ENCODE peak calls at places on chromosomes 3 and 15, in nine cellular contexts. U, B, A, X, O, R, C, K and W are unnamed samples.
A peak's percentile ranks its signal among the peaks of the same experiment; 100 is the strongest.

GRCh38 chr3:4320453-4320852 is 17.3 kb downstream of the SETMAR start:
- DNase-seq in U (no peak), B (no peak), A (no peak), X (no peak), O (no peak), R (no peak), C (no peak), K (no peak), W (peak; percentile 10)

GRCh38 chr3:190701096-190701532 is 161.4 kb downstream of the GMNC start:
- DNase-seq in U (no peak), B (no peak), A (no peak), X (peak; percentile 55), O (no peak), R (peak; percentile 65), C (no peak), K (no peak), W (peak; percentile 88)

GRCh38 chr3:196654691-196655090 is 15.2 kb downstream of the NRROS start:
- DNase-seq in U (no peak), B (no peak), A (no peak), X (no peak), O (no peak), R (no peak), C (no peak), K (no peak), W (no peak)

GRCh38 chr3:139906441-139906840 is 28.5 kb upstream of the CLSTN2 start:
- DNase-seq in U (no peak), B (no peak), A (no peak), X (no peak), O (no peak), R (no peak), C (no peak), K (no peak), W (no peak)

GRCh38 chr15:82174471-82174870 is 88.1 kb downstream of the EFL1 start:
- DNase-seq in U (no peak), B (no peak), A (no peak), X (no peak), O (no peak), R (no peak), C (no peak), K (no peak), W (no peak)

GRCh38 chr3:146100180-146100579 is 60.8 kb downstream of the PLOD2 start:
- DNase-seq in U (no peak), B (no peak), A (no peak), X (no peak), O (no peak), R (no peak), C (no peak), K (no peak), W (no peak)

GRCh38 chr3:107662586-107662985 is 139.8 kb downstream of the BBX start:
- DNase-seq in U (no peak), B (no peak), A (no peak), X (no peak), O (no peak), R (no peak), C (no peak), K (no peak), W (no peak)

GRCh38 chr3:194472290-194472920 is 14.4 kb downstream of the ATP13A3 start:
- DNase-seq in U (peak; percentile 48), B (no peak), A (no peak), X (peak; percentile 83), O (no peak), R (no peak), C (no peak), K (no peak), W (peak; percentile 73)

GRCh38 chr3:129793356-129793755 is 100.2 kb downstream of the TMCC1 start:
- DNase-seq in U (no peak), B (no peak), A (no peak), X (no peak), O (no peak), R (no peak), C (no peak), K (no peak), W (no peak)

GRCh38 chr3:126465928-126466564 is 9.6 kb downstream of the ZXDC start:
- DNase-seq in U (no peak), B (no peak), A (peak; percentile 71), X (no peak), O (peak; percentile 68), R (no peak), C (no peak), K (peak; percentile 26), W (no peak)
- H3K36me3 ChIP-seq in U (peaks cover 79% of the 10 kb centered on the region), B (peaks cover 97% of the 10 kb centered on the region), A (peaks cover 13% of the 10 kb centered on the region), X (peaks cover 14% of the 10 kb centered on the region), O (peaks cover 94% of the 10 kb centered on the region), R (peaks cover 92% of the 10 kb centered on the region), C (peaks cover 55% of the 10 kb centered on the region), K (peaks cover 50% of the 10 kb centered on the region), W (peaks cover 59% of the 10 kb centered on the region)

GRCh38 chr3:55200916-55201315 is 273.1 kb upstream of the LRTM1 start:
- DNase-seq in U (no peak), B (no peak), A (no peak), X (no peak), O (no peak), R (no peak), C (no peak), K (no peak), W (no peak)

GRCh38 chr3:55202320-55202719 is 274.5 kb upstream of the LRTM1 start:
- DNase-seq in U (no peak), B (no peak), A (no peak), X (no peak), O (no peak), R (no peak), C (no peak), K (no peak), W (no peak)

GRCh38 chr3:55201729-55202128 is 273.9 kb upstream of the LRTM1 start:
- DNase-seq in U (no peak), B (no peak), A (no peak), X (no peak), O (no peak), R (no peak), C (no peak), K (no peak), W (no peak)

GRCh38 chr3:55203006-55203405 is 275.1 kb upstream of the LRTM1 start:
- DNase-seq in U (no peak), B (no peak), A (no peak), X (no peak), O (no peak), R (no peak), C (no peak), K (no peak), W (no peak)

GRCh38 chr3:55198554-55198953 is 270.7 kb upstream of the LRTM1 start:
- DNase-seq in U (no peak), B (no peak), A (no peak), X (no peak), O (no peak), R (no peak), C (no peak), K (no peak), W (no peak)
- H3K27ac ChIP-seq in U (no peak overlapping the region), B (no peak overlapping the region), A (no peak overlapping the region), X (no peak overlapping the region), O (no peak overlapping the region), R (no peak overlapping the region), C (no peak overlapping the region), K (no peak overlapping the region), W (no peak overlapping the region)

GRCh38 chr3:52318186-52318793 is 2.2 kb downstream of the DNAH1 start:
- DNase-seq in U (no peak), B (no peak), A (no peak), X (no peak), O (no peak), R (peak; percentile 40), C (no peak), K (no peak), W (no peak)
- H3K4me3 ChIP-seq in U (no peak overlapping the region), B (no peak overlapping the region), A (no peak overlapping the region), X (no peak overlapping the region), O (no peak overlapping the region), R (no peak overlapping the region), C (no peak overlapping the region), K (no peak overlapping the region), W (no peak overlapping the region)

GRCh38 chr3:186984064-186984463 is 53.7 kb downstream of the ST6GAL1 start:
- DNase-seq in U (no peak), B (no peak), A (no peak), X (no peak), O (no peak), R (no peak), C (no peak), K (no peak), W (no peak)
- H3K36me3 ChIP-seq in U (peaks cover 21% of the 10 kb centered on the region), B (peaks cover 37% of the 10 kb centered on the region), A (no peaks in the 10 kb centered on the region), X (no peaks in the 10 kb centered on the region), O (peaks cover 6% of the 10 kb centered on the region), R (no peaks in the 10 kb centered on the region), C (no peaks in the 10 kb centered on the region), K (no peaks in the 10 kb centered on the region), W (no peaks in the 10 kb centered on the region)

DNA sequence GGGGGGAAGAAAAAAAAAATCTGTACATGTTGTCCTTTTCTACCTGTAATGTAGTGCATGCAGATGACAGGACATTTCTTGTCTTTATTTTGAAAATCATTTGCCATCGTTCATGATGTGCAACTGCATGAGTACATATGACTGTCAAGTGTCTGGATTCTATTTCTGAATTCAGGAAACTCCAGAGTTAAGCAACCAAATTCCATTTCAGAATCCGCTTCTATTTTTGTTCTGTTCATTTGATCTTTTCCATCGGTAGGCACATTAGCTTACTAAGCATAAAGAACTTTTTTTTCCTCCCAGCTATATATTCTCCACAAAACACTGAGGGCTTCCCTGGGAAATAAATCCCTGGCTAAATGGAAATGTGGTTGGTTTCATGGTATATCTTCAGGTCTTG is 365.5 kb downstream of the PTPRG start:
- DNase-seq in U (no peak), B (no peak), A (no peak), X (no peak), O (no peak), R (no peak), C (no peak), K (no peak), W (no peak)
- H3K27ac ChIP-seq in U (no peak overlapping the region), B (no peak overlapping the region), A (peak overlapping the region; percentile 33), X (no peak overlapping the region), O (peak overlapping the region; percentile 90), R (no peak overlapping the region), C (no peak overlapping the region), K (peak overlapping the region; percentile 91), W (no peak overlapping the region)